ENCODE peak calls at places on chromosomes 13 and 19, in nine cellular contexts. Q is T1000; E is hepatic stellate cell; C is activated CD4-positive, CD25-positive, alpha-beta regulatory T cell treated with anti-CD3 and anti-CD28 coated beads, Interleukin-2, amount 50 U/mL, for 16 hours; Z is NCI-H774; X is lung; H is stimulated activated CD4-positive, alpha-beta T cell treated with anti-CD3 and anti-CD28 coated beads, Interleukin-1b, Interleukin-23, amount 100 ng/mL, for 4 hours; U is cardiac septum; L is psoas muscle. Y is an unnamed sample.

GRCh38 chr13:111153977-111154332 is 38.8 kb downstream of the ARHGEF7 start:
- DNase-seq in Q (peak), E (peak), C (no peak), Z (no peak), X (peak), H (peak), U (no peak), L (no peak), Y (no peak)

GRCh38 chr19:639251-640155 is at the start of gene FGF22:
- DNase-seq in Q (peak), E (peak), C (peak), Z (peak), X (peak), H (peak), U (peak), L (peak), Y (peak)

GRCh38 chr19:3821857-3822364 is 35.7 kb upstream of the MATK start:
- DNase-seq in Q (no peak), E (peak), C (peak), Z (peak), X (peak), H (peak), U (peak), L (peak), Y (peak)

GRCh38 chr13:93670858-93671257 is 444.3 kb downstream of the GPC6 start:
- DNase-seq in Q (no peak), E (no peak), C (no peak), Z (no peak), X (no peak), H (no peak), U (no peak), L (no peak), Y (no peak)

GRCh38 chr13:111503905-111504695 is 183.7 kb downstream of the TEX29 start:
- DNase-seq in Q (no peak), E (no peak), C (no peak), Z (no peak), X (no peak), H (no peak), U (no peak), L (no peak), Y (no peak)

GRCh38 chr19:7506385-7507328 is 9.2 kb upstream of the ZNF358 start:
- DNase-seq in Q (peak), E (peak), C (no peak), Z (peak), X (peak), H (no peak), U (peak), L (peak), Y (no peak)

GRCh38 chr13:20465218-20465879 is 60.3 kb downstream of the CRYL1 start:
- DNase-seq in Q (no peak), E (no peak), C (no peak), Z (no peak), X (no peak), H (no peak), U (no peak), L (no peak), Y (no peak)

GRCh38 chr19:1855828-1856255 is 7.5 kb downstream of the KLF16 start:
- DNase-seq in Q (no peak), E (no peak), C (no peak), Z (no peak), X (no peak), H (no peak), U (no peak), L (no peak), Y (no peak)

GRCh38 chr13:77896977-77897376 is 21.7 kb downstream of the EDNRB start:
- DNase-seq in Q (no peak), E (no peak), C (no peak), Z (no peak), X (no peak), H (no peak), U (no peak), L (no peak), Y (no peak)

GRCh38 chr19:49739933-49740332 is 23.2 kb downstream of the TSKS start:
- DNase-seq in Q (no peak), E (no peak), C (no peak), Z (no peak), X (no peak), H (no peak), U (no peak), L (no peak), Y (no peak)

Y was measured in activated T-helper 9 cell treated with anti-CD3 and anti-CD28 coated beads, Interleukin-2, amount 50 U/mL, for 16 hours.